ENCODE peak calls at places on chromosome 16, in nine cellular contexts. N is endothelial cell, I is GM06990, Y is esophagus squamous epithelium, L is heart right ventricle, X is AG09309, V is cardiac muscle cell, P is tibial nerve, J is dorsolateral prefrontal cortex. T is an unnamed sample.

GRCh38 chr16:88331989-88332920 is 50.5 kb upstream of the ZNF469 start:
- DNase-seq in N (no peak), I (no peak), Y (no peak), L (no peak), X (peak; percentile 100), V (peak; percentile 99), P (peak; percentile 58), J (no peak), T (no peak)

GRCh38 chr16:81650982-81651562 is 128.0 kb upstream of the PLCG2 start:
- DNase-seq in N (no peak), I (no peak), Y (no peak), L (peak; percentile 87), X (no peak), V (peak; percentile 79), P (peak; percentile 61), J (no peak), T (peak; percentile 87)

GRCh38 chr16:85462405-85463227 is 150.5 kb upstream of the GSE1 start:
- DNase-seq in N (no peak), I (no peak), Y (no peak), L (peak; percentile 55), X (no peak), V (peak; percentile 32), P (no peak), J (no peak), T (peak; percentile 73)

GRCh38 chr16:52265446-52265861 is 281.5 kb downstream of the TOX3 start:
- DNase-seq in N (no peak), I (no peak), Y (no peak), L (no peak), X (no peak), V (no peak), P (no peak), J (no peak), T (no peak)

GRCh38 chr16:85304337-85304736 is 192.1 kb upstream of the CIBAR2 start:
- DNase-seq in N (no peak), I (no peak), Y (no peak), L (no peak), X (no peak), V (no peak), P (no peak), J (no peak), T (no peak)

GRCh38 chr16:67260426-67261063 is 11.8 kb downstream of the SLC9A5 start:
- DNase-seq in N (no peak), I (no peak), Y (no peak), L (no peak), X (no peak), V (peak; percentile 77), P (no peak), J (no peak), T (no peak)

GRCh38 chr16:52539197-52539596 is 7.7 kb downstream of the TOX3 start:
- DNase-seq in N (no peak), I (no peak), Y (no peak), L (no peak), X (no peak), V (no peak), P (no peak), J (no peak), T (no peak)

GRCh38 chr16:86566966-86567700 is 504 bp downstream of the FOXC2 start:
- DNase-seq in N (peak; percentile 56), I (no peak), Y (no peak), L (no peak), X (no peak), V (peak; percentile 65), P (no peak), J (no peak), T (peak; percentile 26)

GRCh38 chr16:9050102-9050830 is 41.2 kb upstream of the HAPSTR1 start:
- DNase-seq in N (peak; percentile 41), I (peak; percentile 24), Y (no peak), L (no peak), X (no peak), V (peak; percentile 36), P (no peak), J (no peak), T (peak; percentile 24)

GRCh38 chr16:78211951-78212350 is 112.5 kb downstream of the WWOX start:
- DNase-seq in N (no peak), I (no peak), Y (no peak), L (no peak), X (no peak), V (no peak), P (no peak), J (no peak), T (no peak)

GRCh38 chr16:89623511-89624232 is 10.2 kb downstream of the DPEP1 start:
- DNase-seq in N (peak; percentile 65), I (no peak), Y (no peak), L (no peak), X (no peak), V (peak; percentile 57), P (no peak), J (no peak), T (no peak)

GRCh38 chr16:71351558-71351901 is 7.0 kb upstream of the CALB2 start:
- DNase-seq in N (no peak), I (no peak), Y (no peak), L (no peak), X (no peak), V (no peak), P (no peak), J (no peak), T (no peak)

GRCh38 chr16:86044881-86045600 is 146.1 kb downstream of the IRF8 start:
- DNase-seq in N (no peak), I (no peak), Y (no peak), L (no peak), X (no peak), V (no peak), P (no peak), J (no peak), T (no peak)

GRCh38 chr16:74577882-74578366 is 29.0 kb downstream of the GLG1 start:
- DNase-seq in N (no peak), I (peak; percentile 55), Y (no peak), L (no peak), X (peak; percentile 23), V (no peak), P (no peak), J (no peak), T (no peak)

GRCh38 chr16:4233431-4233830 is 8.4 kb downstream of the SRL start:
- DNase-seq in N (no peak), I (no peak), Y (no peak), L (peak; percentile 31), X (no peak), V (no peak), P (no peak), J (no peak), T (no peak)

GRCh38 chr16:67481561-67482259 is 753 bp upstream of the ATP6V0D1 start:
- DNase-seq in N (no peak), I (no peak), Y (no peak), L (peak; percentile 52), X (no peak), V (peak; percentile 45), P (peak; percentile 33), J (no peak), T (no peak)

GRCh38 chr16:17367034-17367433 is 103.7 kb downstream of the XYLT1 start:
- DNase-seq in N (no peak), I (no peak), Y (no peak), L (no peak), X (no peak), V (no peak), P (no peak), J (no peak), T (no peak)

GRCh38 chr16:17367932-17368331 is 102.8 kb downstream of the XYLT1 start:
- DNase-seq in N (peak; percentile 55), I (no peak), Y (no peak), L (no peak), X (no peak), V (peak; percentile 72), P (no peak), J (no peak), T (peak; percentile 64)

GRCh38 chr16:17368951-17369350 is 101.8 kb downstream of the XYLT1 start:
- DNase-seq in N (no peak), I (no peak), Y (no peak), L (no peak), X (no peak), V (no peak), P (no peak), J (no peak), T (no peak)

GRCh38 chr16:17369441-17369951 is 101.3 kb downstream of the XYLT1 start:
- DNase-seq in N (no peak), I (peak; percentile 43), Y (peak; percentile 32), L (peak; percentile 46), X (no peak), V (peak; percentile 18), P (peak; percentile 36), J (peak; percentile 46), T (no peak)

DNA sequence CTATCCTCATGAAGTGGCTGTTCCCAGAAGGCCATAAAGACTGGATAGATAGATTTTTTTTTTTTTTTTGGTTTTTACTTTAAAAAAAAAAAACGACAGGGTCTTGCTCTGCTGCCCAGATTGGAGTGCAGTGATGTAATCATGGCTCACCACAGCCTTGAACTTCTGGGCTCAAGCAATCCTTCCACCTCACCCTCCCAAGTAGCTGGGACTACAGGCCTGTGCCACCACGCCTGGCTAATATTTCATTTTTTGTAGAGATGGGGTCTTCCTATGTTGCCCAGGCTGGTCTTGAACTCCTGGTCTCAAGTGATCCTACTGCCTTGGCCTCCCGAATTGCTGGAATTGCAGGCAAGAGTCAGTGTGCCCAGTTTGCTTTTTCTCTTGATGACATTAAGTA is 102.2 kb downstream of the XYLT1 start:
- DNase-seq in N (no peak), I (no peak), Y (no peak), L (no peak), X (no peak), V (no peak), P (no peak), J (no peak), T (no peak)
- TF ChIP-seq CTCF in N (no peak), I (no peak), Y (no peak), L (no peak), X (no peak), V (no peak), P (no peak), J (no peak), T (no peak)

GRCh38 chr16:47467501-47467900 is 6.4 kb downstream of the PHKB start:
- DNase-seq in N (no peak), I (no peak), Y (no peak), L (no peak), X (no peak), V (no peak), P (no peak), J (no peak), T (no peak)
- TF ChIP-seq CTCF in N (no peak), I (no peak), Y (no peak), L (no peak), X (no peak), V (no peak), P (no peak), J (no peak), T (no peak)

GRCh38 chr16:72927199-72928088 is 120.5 kb downstream of the ZFHX3 start:
- DNase-seq in N (no peak), I (no peak), Y (no peak), L (no peak), X (peak; percentile 90), V (peak; percentile 78), P (no peak), J (no peak), T (no peak)
- TF ChIP-seq CTCF in N (no peak), I (no peak), Y (no peak), L (no peak), X (peak; percentile 2), V (no peak), P (no peak), J (no peak), T (no peak)

DNA sequence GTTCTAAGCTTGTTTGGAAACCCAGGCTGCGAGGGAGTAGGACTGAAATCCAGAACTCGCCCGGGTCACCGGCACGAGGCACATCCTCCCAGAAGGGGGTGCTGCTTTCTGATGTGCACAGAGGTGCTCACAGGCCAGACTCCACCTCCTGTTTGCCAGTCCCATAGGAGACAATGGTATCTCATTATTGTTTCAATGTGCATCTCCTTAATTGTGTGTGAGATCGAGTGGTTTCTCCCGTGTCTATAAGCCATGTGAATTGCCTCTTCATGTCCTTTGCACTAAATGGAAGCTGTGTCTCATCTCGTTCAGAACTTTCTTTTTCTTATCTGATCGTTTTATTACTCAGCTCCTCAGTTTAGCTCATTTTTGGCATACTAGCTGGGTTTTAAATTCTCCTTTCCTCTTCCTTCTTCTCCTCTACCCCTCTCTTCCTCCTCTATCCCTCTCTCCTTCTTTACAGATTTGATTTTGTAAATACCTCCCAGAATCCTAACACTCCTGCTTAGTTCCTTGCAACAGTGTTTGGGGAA is 32.1 kb upstream of the PRKCB start:
- DNase-seq in N (peak; percentile 71), I (peak; percentile 65), Y (no peak), L (peak; percentile 23), X (no peak), V (peak; percentile 29), P (peak; percentile 22), J (peak; percentile 57), T (peak; percentile 69)
- TF ChIP-seq CTCF in N (peak; percentile 31), I (peak; percentile 91), Y (peak; percentile 39), L (no peak), X (peak; percentile 58), V (peak; percentile 58), P (no peak), J (peak; percentile 61), T (no peak)